ENCODE peak calls at places on chromosomes 5 and 9, in four cellular contexts. L is NCI-H1417; D is activated CD4-positive, alpha-beta T cell treated with anti-CD3 and anti-CD28 coated beads for 24 hours; S is LHCN-M2. X is an unnamed sample.

GRCh38 chr5:68834486-68834885 is 259.3 kb upstream of the SLC30A5 start:
- DNase-seq in L (no peak), D (no peak), S (no peak), X (no peak)

GRCh38 chr5:157602505-157602904 is 26.9 kb upstream of the ADAM19 start:
- DNase-seq in L (no peak), D (peak), S (no peak), X (no peak)

GRCh38 chr9:98168952-98169488 is 23.4 kb downstream of the CORO2A start:
- DNase-seq in L (no peak), D (no peak), S (no peak), X (peak)

GRCh38 chr5:32506809-32507208 is 62.3 kb upstream of the ZFR start:
- DNase-seq in L (no peak), D (no peak), S (peak), X (no peak)

GRCh38 chr5:139378101-139378825 is 4.8 kb downstream of the SLC23A1 start:
- DNase-seq in L (no peak), D (no peak), S (no peak), X (no peak)

GRCh38 chr5:111480346-111480745 is 32.0 kb downstream of the STARD4 start:
- DNase-seq in L (no peak), D (no peak), S (no peak), X (no peak)

GRCh38 chr5:95670568-95670967 is 12.2 kb downstream of the SPATA9 start:
- DNase-seq in L (no peak), D (no peak), S (no peak), X (no peak)

GRCh38 chr9:18189876-18190670 is 283.9 kb upstream of the ADAMTSL1 start:
- DNase-seq in L (peak), D (no peak), S (no peak), X (no peak)

GRCh38 chr9:136965771-136966484 is 11.4 kb upstream of the PTGDS start:
- DNase-seq in L (no peak), D (no peak), S (no peak), X (no peak)

GRCh38 chr9:38075272-38075671 is 6.2 kb upstream of the SHB start:
- DNase-seq in L (no peak), D (no peak), S (no peak), X (no peak)

GRCh38 chr5:39501403-39501802 is 76.6 kb upstream of the DAB2 start:
- DNase-seq in L (no peak), D (no peak), S (peak), X (no peak)

GRCh38 chr9:102205251-102205650 is 466.8 kb upstream of the GRIN3A start:
- DNase-seq in L (no peak), D (no peak), S (no peak), X (no peak)

GRCh38 chr9:104750185-104750762 is 2.8 kb downstream of the NIPSNAP3A start:
- DNase-seq in L (no peak), D (no peak), S (no peak), X (no peak)

GRCh38 chr5:152514827-152515397 is 109.8 kb upstream of the NMUR2 start:
- DNase-seq in L (peak), D (no peak), S (peak), X (no peak)

GRCh38 chr5:171207256-171207866 is 101.7 kb upstream of the TLX3 start:
- DNase-seq in L (peak), D (no peak), S (peak), X (peak)

GRCh38 chr5:82861705-82862104 is 215.5 kb downstream of the TMEM167A start:
- DNase-seq in L (no peak), D (no peak), S (no peak), X (no peak)

GRCh38 chr5:132495063-132495671 is 4.6 kb upstream of the IRF1 start:
- DNase-seq in L (no peak), D (no peak), S (no peak), X (peak)

GRCh38 chr5:131068893-131069643 is 96.0 kb downstream of the HINT1 start:
- DNase-seq in L (no peak), D (peak), S (no peak), X (peak)

GRCh38 chr5:62149894-62150293 is 156.1 kb upstream of the KIF2A start:
- DNase-seq in L (no peak), D (no peak), S (no peak), X (no peak)

GRCh38 chr5:110032386-110032785 is 342.7 kb downstream of the MAN2A1 start:
- DNase-seq in L (no peak), D (no peak), S (peak), X (no peak)

GRCh38 chr5:69001605-69002004 is 92.2 kb upstream of the SLC30A5 start:
- DNase-seq in L (no peak), D (no peak), S (no peak), X (no peak)

GRCh38 chr5:174590820-174591219 is 133.6 kb upstream of the MSX2 start:
- DNase-seq in L (no peak), D (no peak), S (no peak), X (no peak)

GRCh38 chr9:97660847-97661246 is 27.2 kb downstream of the NCBP1 start:
- DNase-seq in L (no peak), D (no peak), S (no peak), X (no peak)

GRCh38 chr5:107670927-107671741 is at the start of gene EFNA5:
- DNase-seq in L (peak), D (no peak), S (peak), X (peak)

GRCh38 chr5:181133610-181134231 is 2.8 kb upstream of the OR2V1 start:
- DNase-seq in L (no peak), D (no peak), S (peak), X (no peak)

GRCh38 chr9:130824079-130824478 is 11.0 kb upstream of the ABL1 start:
- DNase-seq in L (no peak), D (no peak), S (no peak), X (no peak)

GRCh38 chr5:141680751-141681201 is 1.3 kb downstream of the ARAP3 start:
- DNase-seq in L (no peak), D (no peak), S (no peak), X (no peak)

GRCh38 chr9:120626512-120626911 is 46.5 kb upstream of the CDK5RAP2 start:
- DNase-seq in L (no peak), D (no peak), S (no peak), X (no peak)

GRCh38 chr9:92439921-92440750 is 15.9 kb upstream of the OMD start:
- DNase-seq in L (no peak), D (no peak), S (peak), X (no peak)

X was measured in stimulated activated effector memory CD8-positive, alpha-beta T cell treated with anti-CD3 and anti-CD28 coated beads, Interleukin-12 subunit alpha, Interleukin-12 subunit beta, amount 100 ng/mL, for 72 hours.